ENCODE peak calls at places on chromosomes 13 and 19, in four cellular contexts. N is small intestine; G is mucosa of descending colon; E is CD4-positive, CD25-positive, alpha-beta regulatory T cell. C is an unnamed sample.

GRCh38 chr19:1154731-1155351 is 19.2 kb downstream of the SBNO2 start:
- DNase-seq in N (peak; percentile 83), G (peak; percentile 78), E (no peak), C (no peak)

GRCh38 chr13:75319244-75319643 is 162.7 kb downstream of the TBC1D4 start:
- DNase-seq in N (no peak), G (no peak), E (no peak), C (no peak)

GRCh38 chr19:38464421-38465082 is 31.1 kb downstream of the RYR1 start:
- DNase-seq in N (no peak), G (no peak), E (no peak), C (no peak)

GRCh38 chr13:75461314-75461713 is 20.7 kb downstream of the TBC1D4 start:
- DNase-seq in N (no peak), G (no peak), E (no peak), C (no peak)

GRCh38 chr19:45450042-45450380 is 17.8 kb upstream of the FOSB start:
- DNase-seq in N (no peak), G (no peak), E (no peak), C (peak; percentile 23)

GRCh38 chr13:102012299-102013293 is 389.3 kb downstream of the FGF14 start:
- DNase-seq in N (no peak), G (no peak), E (no peak), C (no peak)

GRCh38 chr19:27654266-27654990 is 1558.5 kb downstream of the UQCRFS1 start:
- DNase-seq in N (no peak), G (no peak), E (no peak), C (no peak)

GRCh38 chr13:48531416-48532145 is 1.3 kb downstream of the RCBTB2 start:
- DNase-seq in N (peak; percentile 50), G (peak; percentile 57), E (peak; percentile 42), C (no peak)

GRCh38 chr13:44052843-44053607 is 173.3 kb downstream of the LACC1 start:
- DNase-seq in N (no peak), G (no peak), E (no peak), C (no peak)

GRCh38 chr13:99085139-99085845 is 107.4 kb upstream of the DOCK9 start:
- DNase-seq in N (no peak), G (peak; percentile 14), E (no peak), C (no peak)

GRCh38 chr19:1079566-1080111 is 12.7 kb downstream of the ARHGAP45 start:
- DNase-seq in N (no peak), G (peak; percentile 38), E (no peak), C (no peak)

DNA sequence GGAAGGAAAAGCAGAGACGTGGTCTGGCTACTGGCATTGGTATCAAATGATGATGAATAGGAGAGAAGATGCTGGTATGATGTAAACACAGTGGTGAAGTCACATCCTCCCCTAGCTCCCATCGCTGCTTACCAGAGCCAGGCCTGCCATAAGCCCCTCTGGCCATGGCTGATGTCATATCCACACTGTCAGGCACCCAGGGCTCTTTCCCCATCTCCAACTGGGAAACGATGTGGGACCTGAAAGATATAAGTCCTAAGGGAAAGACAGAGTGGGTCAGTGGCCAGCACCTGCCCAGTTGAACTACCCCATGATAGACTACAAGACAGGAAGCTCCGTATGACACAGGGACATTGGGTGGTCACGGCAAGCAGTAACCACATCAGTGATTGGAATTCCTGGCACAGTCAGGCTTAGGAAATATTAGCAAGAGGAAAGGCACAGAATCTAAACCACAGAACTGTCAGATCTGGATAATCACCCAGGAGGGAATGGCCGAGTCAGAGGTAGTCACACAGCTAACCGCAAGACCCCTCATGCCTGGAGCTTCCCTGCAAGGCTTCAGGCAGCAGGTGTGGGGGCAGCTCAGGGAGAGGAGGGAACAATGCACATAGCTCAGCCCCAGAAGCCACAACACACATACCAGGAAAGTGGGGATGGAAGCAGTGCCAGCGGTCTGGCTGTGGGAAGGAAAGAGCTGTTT is 3.8 kb downstream of the ZNF792 start:
- DNase-seq in N (no peak), G (no peak), E (no peak), C (no peak)
- H3K9me3 ChIP-seq in N (peaks cover 9% of the 10 kb centered on the region), G (peaks cover 62% of the 10 kb centered on the region), E (peaks cover 75% of the 10 kb centered on the region), C (peaks cover 56% of the 10 kb centered on the region)

GRCh38 chr19:57293719-57294118 is 13.4 kb downstream of the ZNF460 start:
- DNase-seq in N (no peak), G (no peak), E (no peak), C (no peak)
- H3K9me3 ChIP-seq in N (peaks cover 4% of the 10 kb centered on the region), G (peaks cover 61% of the 10 kb centered on the region), E (peaks cover 74% of the 10 kb centered on the region), C (peaks cover 17% of the 10 kb centered on the region)

DNA sequence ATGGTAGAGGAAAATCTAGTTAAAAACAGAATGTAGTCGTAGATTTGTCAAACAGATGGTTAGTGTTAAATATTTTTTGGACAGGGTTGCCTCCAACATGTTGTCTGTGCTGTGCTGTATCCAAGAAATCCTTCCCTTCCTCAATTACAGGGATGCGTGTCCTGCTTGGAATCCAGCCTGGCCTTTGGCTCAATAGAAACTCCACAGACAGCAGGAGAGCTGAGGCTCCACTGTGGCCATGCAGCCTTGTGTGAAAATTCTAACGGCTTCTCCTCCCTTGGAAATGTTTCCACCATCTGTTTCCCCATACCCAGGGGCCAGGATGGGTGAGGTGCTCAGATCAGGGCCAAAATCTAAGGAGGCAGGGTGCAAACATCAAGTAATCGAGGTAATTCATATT is 67.7 kb upstream of the USP29 start:
- DNase-seq in N (no peak), G (no peak), E (no peak), C (no peak)
- H3K9me3 ChIP-seq in N (peaks cover 2% of the 10 kb centered on the region), G (peaks cover 60% of the 10 kb centered on the region), E (peaks cover 54% of the 10 kb centered on the region), C (no peaks in the 10 kb centered on the region)

DNA sequence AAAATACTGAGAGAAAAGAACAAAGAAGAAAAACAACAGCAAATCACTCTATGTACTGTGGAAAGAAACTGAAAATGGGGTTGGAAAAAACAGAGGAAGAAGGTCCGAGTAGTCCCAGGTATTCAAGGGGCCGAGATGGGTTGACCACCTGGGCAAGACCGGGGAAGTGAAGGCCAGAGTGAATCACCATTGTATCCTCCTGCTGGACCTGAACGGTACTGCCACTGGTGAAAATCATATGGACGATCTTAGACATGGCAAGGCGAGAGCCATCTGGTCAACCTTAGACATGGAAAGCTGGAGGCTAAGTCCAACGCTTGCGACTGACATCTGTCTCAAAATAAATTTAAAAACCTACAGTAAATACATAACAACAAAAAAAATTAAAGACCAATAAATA is 44.4 kb upstream of the ZNF91 start:
- DNase-seq in N (no peak), G (no peak), E (no peak), C (no peak)
- H3K9me3 ChIP-seq in N (peaks cover 3% of the 10 kb centered on the region), G (peaks cover 17% of the 10 kb centered on the region), E (peaks cover 22% of the 10 kb centered on the region), C (no peaks in the 10 kb centered on the region)

C was measured in T-helper 17 cell.